ENCODE peak calls at places on chromosomes 1 and 21, in ten cellular contexts. One of them, this sample, is unnamed.

GRCh38 chr1:194159941-194160340 is 973.5 kb upstream of the B3GALT2 start:
- DNase-seq in activated CD8-positive, alpha-beta T cell treated with anti-CD3 and anti-CD28 coated beads for 36 hours: no peak
- DNase-seq in BE2C: no peak
- DNase-seq in astrocyte of the cerebellum: no peak
- DNase-seq in pancreas: no peak
- DNase-seq in NB4: no peak
- DNase-seq in K562: no peak
- DNase-seq in WTC11: no peak
- DNase-seq in cardiac fibroblast: no peak
- DNase-seq in Peyer's patch: no peak
- DNase-seq in this sample: no peak

GRCh38 chr1:24417681-24418080 is 2.1 kb downstream of the NIPAL3 start:
- DNase-seq in BE2C: no peak
- DNase-seq in cardiac fibroblast: peak
- DNase-seq in Peyer's patch: no peak
- DNase-seq in NB4: no peak
- DNase-seq in astrocyte of the cerebellum: no peak
- DNase-seq in K562: no peak
- DNase-seq in activated CD8-positive, alpha-beta T cell treated with anti-CD3 and anti-CD28 coated beads for 36 hours: no peak
- DNase-seq in pancreas: no peak
- DNase-seq in WTC11: no peak
- DNase-seq in this sample: peak

GRCh38 chr1:59178803-59179202 is 118.1 kb upstream of the FGGY start:
- DNase-seq in BE2C: no peak
- DNase-seq in Peyer's patch: no peak
- DNase-seq in astrocyte of the cerebellum: no peak
- DNase-seq in K562: no peak
- DNase-seq in activated CD8-positive, alpha-beta T cell treated with anti-CD3 and anti-CD28 coated beads for 36 hours: no peak
- DNase-seq in WTC11: no peak
- DNase-seq in cardiac fibroblast: no peak
- DNase-seq in pancreas: no peak
- DNase-seq in NB4: no peak
- DNase-seq in this sample: no peak

GRCh38 chr1:30965914-30966313 is 57.4 kb upstream of the SDC3 start:
- DNase-seq in pancreas: no peak
- DNase-seq in Peyer's patch: no peak
- DNase-seq in astrocyte of the cerebellum: no peak
- DNase-seq in K562: no peak
- DNase-seq in cardiac fibroblast: no peak
- DNase-seq in activated CD8-positive, alpha-beta T cell treated with anti-CD3 and anti-CD28 coated beads for 36 hours: no peak
- DNase-seq in NB4: no peak
- DNase-seq in BE2C: peak
- DNase-seq in WTC11: no peak
- DNase-seq in this sample: no peak

GRCh38 chr1:201042663-201043461 is 19.3 kb upstream of the KIF21B start:
- DNase-seq in cardiac fibroblast: peak
- DNase-seq in NB4: peak
- DNase-seq in WTC11: peak
- DNase-seq in astrocyte of the cerebellum: peak
- DNase-seq in BE2C: peak
- DNase-seq in pancreas: peak
- DNase-seq in Peyer's patch: peak
- DNase-seq in K562: peak
- DNase-seq in activated CD8-positive, alpha-beta T cell treated with anti-CD3 and anti-CD28 coated beads for 36 hours: peak
- DNase-seq in this sample: peak

GRCh38 chr1:23865543-23865930 is 2.6 kb downstream of the FUCA1 start:
- DNase-seq in Peyer's patch: no peak
- DNase-seq in K562: no peak
- DNase-seq in NB4: peak
- DNase-seq in WTC11: no peak
- DNase-seq in activated CD8-positive, alpha-beta T cell treated with anti-CD3 and anti-CD28 coated beads for 36 hours: no peak
- DNase-seq in cardiac fibroblast: peak
- DNase-seq in astrocyte of the cerebellum: peak
- DNase-seq in pancreas: no peak
- DNase-seq in BE2C: no peak
- DNase-seq in this sample: peak

GRCh38 chr1:228101994-228102790 is 933 bp downstream of the C1orf35 start:
- DNase-seq in astrocyte of the cerebellum: no peak
- DNase-seq in cardiac fibroblast: peak
- DNase-seq in activated CD8-positive, alpha-beta T cell treated with anti-CD3 and anti-CD28 coated beads for 36 hours: peak
- DNase-seq in NB4: peak
- DNase-seq in BE2C: peak
- DNase-seq in pancreas: peak
- DNase-seq in K562: peak
- DNase-seq in WTC11: peak
- DNase-seq in Peyer's patch: peak
- DNase-seq in this sample: peak

GRCh38 chr21:18782721-18783120 is 379.1 kb upstream of the TMPRSS15 start:
- DNase-seq in pancreas: no peak
- DNase-seq in BE2C: no peak
- DNase-seq in astrocyte of the cerebellum: no peak
- DNase-seq in Peyer's patch: no peak
- DNase-seq in NB4: no peak
- DNase-seq in WTC11: no peak
- DNase-seq in cardiac fibroblast: no peak
- DNase-seq in K562: no peak
- DNase-seq in activated CD8-positive, alpha-beta T cell treated with anti-CD3 and anti-CD28 coated beads for 36 hours: no peak
- DNase-seq in this sample: no peak

GRCh38 chr1:98516306-98516705 is 145.2 kb upstream of the SNX7 start:
- DNase-seq in Peyer's patch: no peak
- DNase-seq in BE2C: no peak
- DNase-seq in K562: no peak
- DNase-seq in astrocyte of the cerebellum: no peak
- DNase-seq in activated CD8-positive, alpha-beta T cell treated with anti-CD3 and anti-CD28 coated beads for 36 hours: no peak
- DNase-seq in NB4: no peak
- DNase-seq in WTC11: no peak
- DNase-seq in cardiac fibroblast: no peak
- DNase-seq in pancreas: no peak
- DNase-seq in this sample: peak

GRCh38 chr1:230299148-230300006 is 126.8 kb downstream of the PGBD5 start:
- DNase-seq in Peyer's patch: no peak
- DNase-seq in pancreas: no peak
- DNase-seq in WTC11: no peak
- DNase-seq in activated CD8-positive, alpha-beta T cell treated with anti-CD3 and anti-CD28 coated beads for 36 hours: no peak
- DNase-seq in BE2C: no peak
- DNase-seq in K562: no peak
- DNase-seq in astrocyte of the cerebellum: no peak
- DNase-seq in cardiac fibroblast: no peak
- DNase-seq in NB4: no peak
- DNase-seq in this sample: no peak

GRCh38 chr1:227778401-227778947 is 37.0 kb upstream of the PRSS38 start:
- DNase-seq in BE2C: no peak
- DNase-seq in cardiac fibroblast: no peak
- DNase-seq in astrocyte of the cerebellum: no peak
- DNase-seq in Peyer's patch: no peak
- DNase-seq in K562: no peak
- DNase-seq in NB4: no peak
- DNase-seq in WTC11: no peak
- DNase-seq in activated CD8-positive, alpha-beta T cell treated with anti-CD3 and anti-CD28 coated beads for 36 hours: no peak
- DNase-seq in pancreas: no peak
- DNase-seq in this sample: no peak

GRCh38 chr1:34806396-34806795 is 13.6 kb downstream of the GJA4 start:
- DNase-seq in pancreas: no peak
- DNase-seq in astrocyte of the cerebellum: no peak
- DNase-seq in cardiac fibroblast: peak
- DNase-seq in activated CD8-positive, alpha-beta T cell treated with anti-CD3 and anti-CD28 coated beads for 36 hours: no peak
- DNase-seq in BE2C: no peak
- DNase-seq in K562: no peak
- DNase-seq in Peyer's patch: no peak
- DNase-seq in WTC11: no peak
- DNase-seq in NB4: no peak
- DNase-seq in this sample: peak

GRCh38 chr1:33219886-33220661 is 36.2 kb upstream of the ZNF362 start:
- DNase-seq in NB4: no peak
- DNase-seq in pancreas: no peak
- DNase-seq in K562: no peak
- DNase-seq in activated CD8-positive, alpha-beta T cell treated with anti-CD3 and anti-CD28 coated beads for 36 hours: no peak
- DNase-seq in BE2C: no peak
- DNase-seq in WTC11: no peak
- DNase-seq in astrocyte of the cerebellum: no peak
- DNase-seq in cardiac fibroblast: no peak
- DNase-seq in Peyer's patch: no peak
- DNase-seq in this sample: peak

GRCh38 chr1:10779201-10779600 is 17.2 kb downstream of the CASZ1 start:
- DNase-seq in astrocyte of the cerebellum: no peak
- DNase-seq in NB4: peak
- DNase-seq in BE2C: no peak
- DNase-seq in K562: no peak
- DNase-seq in pancreas: peak
- DNase-seq in Peyer's patch: no peak
- DNase-seq in cardiac fibroblast: no peak
- DNase-seq in activated CD8-positive, alpha-beta T cell treated with anti-CD3 and anti-CD28 coated beads for 36 hours: peak
- DNase-seq in WTC11: no peak
- DNase-seq in this sample: peak

GRCh38 chr1:37739222-37739621 is 25.7 kb downstream of the EPHA10 start:
- DNase-seq in Peyer's patch: no peak
- DNase-seq in cardiac fibroblast: peak
- DNase-seq in BE2C: no peak
- DNase-seq in activated CD8-positive, alpha-beta T cell treated with anti-CD3 and anti-CD28 coated beads for 36 hours: peak
- DNase-seq in K562: no peak
- DNase-seq in WTC11: no peak
- DNase-seq in pancreas: peak
- DNase-seq in astrocyte of the cerebellum: no peak
- DNase-seq in NB4: no peak
- DNase-seq in this sample: peak

GRCh38 chr1:209484429-209484828 is 99.1 kb upstream of the CAMK1G start:
- DNase-seq in cardiac fibroblast: no peak
- DNase-seq in Peyer's patch: no peak
- DNase-seq in pancreas: no peak
- DNase-seq in NB4: no peak
- DNase-seq in K562: no peak
- DNase-seq in BE2C: no peak
- DNase-seq in WTC11: no peak
- DNase-seq in activated CD8-positive, alpha-beta T cell treated with anti-CD3 and anti-CD28 coated beads for 36 hours: no peak
- DNase-seq in astrocyte of the cerebellum: no peak
- DNase-seq in this sample: no peak

GRCh38 chr1:209485167-209485566 is 98.3 kb upstream of the CAMK1G start:
- DNase-seq in K562: no peak
- DNase-seq in NB4: no peak
- DNase-seq in cardiac fibroblast: peak
- DNase-seq in BE2C: peak
- DNase-seq in Peyer's patch: no peak
- DNase-seq in WTC11: no peak
- DNase-seq in activated CD8-positive, alpha-beta T cell treated with anti-CD3 and anti-CD28 coated beads for 36 hours: no peak
- DNase-seq in pancreas: peak
- DNase-seq in astrocyte of the cerebellum: no peak
- DNase-seq in this sample: peak

GRCh38 chr1:209485759-209486158 is 97.8 kb upstream of the CAMK1G start:
- DNase-seq in WTC11: no peak
- DNase-seq in NB4: no peak
- DNase-seq in pancreas: no peak
- DNase-seq in activated CD8-positive, alpha-beta T cell treated with anti-CD3 and anti-CD28 coated beads for 36 hours: no peak
- DNase-seq in Peyer's patch: no peak
- DNase-seq in cardiac fibroblast: no peak
- DNase-seq in K562: no peak
- DNase-seq in astrocyte of the cerebellum: no peak
- DNase-seq in BE2C: no peak
- DNase-seq in this sample: no peak

GRCh38 chr1:209490013-209490412 is 93.5 kb upstream of the CAMK1G start:
- DNase-seq in BE2C: no peak
- DNase-seq in pancreas: no peak
- DNase-seq in NB4: no peak
- DNase-seq in WTC11: no peak
- DNase-seq in activated CD8-positive, alpha-beta T cell treated with anti-CD3 and anti-CD28 coated beads for 36 hours: no peak
- DNase-seq in Peyer's patch: no peak
- DNase-seq in K562: no peak
- DNase-seq in cardiac fibroblast: peak
- DNase-seq in astrocyte of the cerebellum: no peak
- DNase-seq in this sample: peak

GRCh38 chr1:209486861-209487260 is 96.7 kb upstream of the CAMK1G start:
- DNase-seq in pancreas: no peak
- DNase-seq in BE2C: no peak
- DNase-seq in WTC11: no peak
- DNase-seq in astrocyte of the cerebellum: no peak
- DNase-seq in cardiac fibroblast: peak
- DNase-seq in Peyer's patch: no peak
- DNase-seq in K562: no peak
- DNase-seq in NB4: no peak
- DNase-seq in activated CD8-positive, alpha-beta T cell treated with anti-CD3 and anti-CD28 coated beads for 36 hours: no peak
- DNase-seq in this sample: peak
- TF ChIP-seq CTCF in pancreas: no peak
- TF ChIP-seq CTCF in BE2C: no peak
- TF ChIP-seq CTCF in WTC11: no peak
- TF ChIP-seq CTCF in astrocyte of the cerebellum: no peak
- TF ChIP-seq CTCF in cardiac fibroblast: no peak
- TF ChIP-seq CTCF in Peyer's patch: no peak
- TF ChIP-seq CTCF in K562: no peak
- TF ChIP-seq CTCF in NB4: no peak
- TF ChIP-seq CTCF in activated CD8-positive, alpha-beta T cell treated with anti-CD3 and anti-CD28 coated beads for 36 hours: no peak
- TF ChIP-seq CTCF in this sample: no peak

GRCh38 chr1:100883963-100884362 is 10.7 kb downstream of the EXTL2 start:
- DNase-seq in NB4: peak
- DNase-seq in K562: peak
- DNase-seq in Peyer's patch: no peak
- DNase-seq in pancreas: no peak
- DNase-seq in astrocyte of the cerebellum: peak
- DNase-seq in BE2C: no peak
- DNase-seq in activated CD8-positive, alpha-beta T cell treated with anti-CD3 and anti-CD28 coated beads for 36 hours: no peak
- DNase-seq in WTC11: no peak
- DNase-seq in cardiac fibroblast: peak
- DNase-seq in this sample: peak
- TF ChIP-seq CTCF in NB4: no peak
- TF ChIP-seq CTCF in K562: peak
- TF ChIP-seq CTCF in Peyer's patch: no peak
- TF ChIP-seq CTCF in pancreas: no peak
- TF ChIP-seq CTCF in astrocyte of the cerebellum: peak
- TF ChIP-seq CTCF in BE2C: no peak
- TF ChIP-seq CTCF in activated CD8-positive, alpha-beta T cell treated with anti-CD3 and anti-CD28 coated beads for 36 hours: no peak
- TF ChIP-seq CTCF in WTC11: no peak
- TF ChIP-seq CTCF in cardiac fibroblast: peak
- TF ChIP-seq CTCF in this sample: no peak

GRCh38 chr1:19232526-19232851 is 18.8 kb downstream of the EMC1 start:
- DNase-seq in cardiac fibroblast: no peak
- DNase-seq in activated CD8-positive, alpha-beta T cell treated with anti-CD3 and anti-CD28 coated beads for 36 hours: no peak
- DNase-seq in WTC11: no peak
- DNase-seq in astrocyte of the cerebellum: peak
- DNase-seq in Peyer's patch: no peak
- DNase-seq in BE2C: no peak
- DNase-seq in pancreas: no peak
- DNase-seq in K562: no peak
- DNase-seq in NB4: no peak
- DNase-seq in this sample: no peak
- TF ChIP-seq CTCF in cardiac fibroblast: no peak
- TF ChIP-seq CTCF in activated CD8-positive, alpha-beta T cell treated with anti-CD3 and anti-CD28 coated beads for 36 hours: no peak
- TF ChIP-seq CTCF in WTC11: no peak
- TF ChIP-seq CTCF in astrocyte of the cerebellum: peak
- TF ChIP-seq CTCF in Peyer's patch: no peak
- TF ChIP-seq CTCF in BE2C: no peak
- TF ChIP-seq CTCF in pancreas: no peak
- TF ChIP-seq CTCF in K562: peak
- TF ChIP-seq CTCF in NB4: no peak
- TF ChIP-seq CTCF in this sample: peak

DNA sequence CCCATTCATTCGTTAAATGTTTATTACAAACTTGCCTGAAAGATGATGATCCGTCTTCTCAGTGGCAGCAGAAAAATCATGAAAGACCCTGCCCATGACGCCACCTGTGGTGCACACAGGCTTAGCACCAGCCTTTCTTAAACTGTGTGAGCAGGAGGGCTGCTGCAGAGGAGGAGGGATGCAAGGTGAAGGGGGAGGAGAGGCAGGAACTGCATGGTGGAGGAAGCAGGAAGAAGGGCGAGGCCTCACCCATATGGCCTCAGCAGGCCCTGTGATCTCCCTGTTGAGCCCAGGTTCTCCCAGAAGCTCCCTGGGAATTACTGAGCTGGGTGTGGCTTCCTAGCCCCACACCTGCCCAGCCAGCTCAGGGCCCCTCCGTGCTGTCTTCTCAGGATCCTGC is 25.0 kb upstream of the RD3 start:
- DNase-seq in activated CD8-positive, alpha-beta T cell treated with anti-CD3 and anti-CD28 coated beads for 36 hours: peak
- DNase-seq in astrocyte of the cerebellum: no peak
- DNase-seq in BE2C: no peak
- DNase-seq in Peyer's patch: no peak
- DNase-seq in NB4: peak
- DNase-seq in K562: peak
- DNase-seq in pancreas: no peak
- DNase-seq in WTC11: peak
- DNase-seq in cardiac fibroblast: no peak
- DNase-seq in this sample: no peak
- TF ChIP-seq CTCF in activated CD8-positive, alpha-beta T cell treated with anti-CD3 and anti-CD28 coated beads for 36 hours: no peak
- TF ChIP-seq CTCF in astrocyte of the cerebellum: no peak
- TF ChIP-seq CTCF in BE2C: peak
- TF ChIP-seq CTCF in Peyer's patch: no peak
- TF ChIP-seq CTCF in NB4: no peak
- TF ChIP-seq CTCF in K562: peak
- TF ChIP-seq CTCF in pancreas: no peak
- TF ChIP-seq CTCF in WTC11: no peak
- TF ChIP-seq CTCF in cardiac fibroblast: no peak
- TF ChIP-seq CTCF in this sample: no peak

This sample was measured in mammary epithelial cell.